ENCODE peak calls at places on chromosomes 3 and 15, in ten cellular contexts. U is psoas muscle; E is progenitor cell of endocrine pancreas; N is CD8-positive, alpha-beta T cell; T is ovary; I is adrenal gland; B is cardiac muscle cell; D is endodermal cell; G is breast epithelium; C is OCI-LY7. Q is an unnamed sample.

GRCh38 chr15:82850731-82851130 is 41.3 kb downstream of the WHAMM start:
- DNase-seq in U (no peak), E (no peak), N (peak; percentile 31), T (no peak), I (peak; percentile 14), B (no peak), D (no peak), G (peak; percentile 16), C (no peak), Q (no peak)

GRCh38 chr15:38991126-38991525 is 426.5 kb upstream of the RASGRP1 start:
- DNase-seq in U (no peak), E (no peak), N (no peak), T (no peak), I (no peak), B (peak; percentile 85), D (peak; percentile 54), G (no peak), C (no peak), Q (peak; percentile 56)

GRCh38 chr15:83380682-83381081 is 66.5 kb upstream of the SH3GL3 start:
- DNase-seq in U (no peak), E (peak; percentile 28), N (no peak), T (no peak), I (peak; percentile 26), B (peak; percentile 49), D (peak; percentile 83), G (peak; percentile 66), C (peak; percentile 51), Q (peak; percentile 44)

GRCh38 chr3:134794950-134795775 is at the start of gene EPHB1:
- DNase-seq in U (peak; percentile 78), E (peak; percentile 78), N (peak; percentile 55), T (peak; percentile 49), I (peak; percentile 77), B (peak; percentile 92), D (peak; percentile 99), G (peak; percentile 92), C (peak; percentile 71), Q (peak; percentile 82)

GRCh38 chr3:149421764-149422163 is 44.3 kb upstream of the TM4SF1 start:
- DNase-seq in U (no peak), E (no peak), N (no peak), T (no peak), I (no peak), B (no peak), D (no peak), G (no peak), C (no peak), Q (no peak)

GRCh38 chr15:28086175-28086703 is 12.9 kb downstream of the OCA2 start:
- DNase-seq in U (no peak), E (peak; percentile 46), N (peak; percentile 71), T (no peak), I (peak; percentile 73), B (peak; percentile 65), D (peak; percentile 87), G (no peak), C (peak; percentile 72), Q (peak; percentile 55)

GRCh38 chr3:127690823-127691452 is 18.2 kb downstream of the ABTB1 start:
- DNase-seq in U (peak; percentile 38), E (no peak), N (no peak), T (no peak), I (peak; percentile 76), B (peak; percentile 70), D (peak; percentile 92), G (no peak), C (no peak), Q (peak; percentile 64)

GRCh38 chr15:54772663-54773062 is 424.1 kb downstream of the RSL24D1 start:
- DNase-seq in U (no peak), E (no peak), N (no peak), T (no peak), I (no peak), B (no peak), D (no peak), G (no peak), C (no peak), Q (no peak)

GRCh38 chr3:64417816-64418215 is 192.6 kb upstream of the PRICKLE2 start:
- DNase-seq in U (no peak), E (no peak), N (no peak), T (no peak), I (no peak), B (peak; percentile 53), D (peak; percentile 72), G (no peak), C (no peak), Q (peak; percentile 60)

GRCh38 chr3:170205302-170205701 is 16.9 kb upstream of the PRKCI start:
- DNase-seq in U (no peak), E (no peak), N (no peak), T (no peak), I (no peak), B (no peak), D (no peak), G (no peak), C (no peak), Q (peak; percentile 66)

GRCh38 chr3:70040386-70040785 is 40.9 kb downstream of the SAMMSON start:
- DNase-seq in U (no peak), E (no peak), N (no peak), T (no peak), I (no peak), B (no peak), D (peak; percentile 42), G (no peak), C (no peak), Q (no peak)

GRCh38 chr15:98653686-98654085 is 5.3 kb downstream of the IGF1R start:
- DNase-seq in U (no peak), E (no peak), N (no peak), T (no peak), I (no peak), B (peak; percentile 62), D (no peak), G (no peak), C (peak; percentile 10), Q (no peak)

GRCh38 chr3:33318709-33319380 is 41.6 kb downstream of the FBXL2 start:
- DNase-seq in U (no peak), E (no peak), N (no peak), T (no peak), I (no peak), B (no peak), D (no peak), G (no peak), C (peak; percentile 3), Q (no peak)
- TF ChIP-seq CTCF in U (peak; percentile 24), E (no peak), N (no peak), T (no peak), I (no peak), B (peak; percentile 19), D (peak; percentile 75), G (no peak), C (peak; percentile 40), Q (peak; percentile 15)

DNA sequence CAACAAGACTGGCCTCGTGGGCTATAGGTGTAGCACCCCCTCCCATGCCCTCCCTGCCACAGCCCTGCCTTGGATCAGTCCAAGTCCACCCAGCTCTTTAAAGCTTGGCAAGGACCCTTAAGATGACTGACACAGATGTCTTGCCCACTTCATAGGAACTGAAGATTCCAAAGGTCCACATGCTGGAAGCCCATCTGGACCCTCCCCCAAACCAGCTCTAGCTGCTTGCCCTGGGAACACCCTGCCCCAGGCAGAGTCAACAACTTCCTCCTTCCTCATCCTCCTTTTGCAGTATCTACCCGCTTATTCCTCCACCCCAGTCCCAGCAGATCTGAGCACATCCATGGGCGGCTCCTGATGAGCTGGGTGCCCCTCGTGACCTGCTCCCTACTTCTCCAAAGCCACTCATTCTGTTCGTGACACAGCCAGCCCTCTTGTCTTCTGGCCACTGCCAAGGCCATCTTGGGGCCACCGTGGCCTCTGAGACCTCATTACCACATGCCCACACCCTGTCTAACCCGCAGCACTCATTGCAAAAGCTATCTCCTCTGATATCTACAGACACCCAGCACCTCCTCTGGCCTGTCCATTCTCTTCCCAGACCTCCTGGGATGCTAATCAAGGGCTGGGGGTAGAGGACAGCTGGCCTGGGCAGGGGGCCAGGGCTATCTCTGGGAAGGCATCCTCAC is 2.0 kb upstream of the PFKFB4 start:
- DNase-seq in U (peak; percentile 42), E (no peak), N (no peak), T (no peak), I (peak; percentile 63), B (no peak), D (no peak), G (no peak), C (no peak), Q (no peak)
- TF ChIP-seq CTCF in U (no peak), E (peak; percentile 7), N (no peak), T (no peak), I (no peak), B (no peak), D (peak; percentile 13), G (no peak), C (peak; percentile 65), Q (no peak)

GRCh38 chr3:68025189-68025588 is 370.8 kb upstream of the SUCLG2 start:
- DNase-seq in U (no peak), E (no peak), N (no peak), T (no peak), I (no peak), B (no peak), D (no peak), G (no peak), C (no peak), Q (no peak)
- TF ChIP-seq CTCF in U (no peak), E (no peak), N (no peak), T (no peak), I (no peak), B (no peak), D (no peak), G (no peak), C (no peak), Q (no peak)

GRCh38 chr3:31670136-31670535 is 137.4 kb downstream of the STT3B start:
- DNase-seq in U (no peak), E (no peak), N (no peak), T (no peak), I (no peak), B (no peak), D (no peak), G (no peak), C (no peak), Q (no peak)

GRCh38 chr3:31671456-31671855 is 138.7 kb downstream of the STT3B start:
- DNase-seq in U (no peak), E (no peak), N (no peak), T (no peak), I (no peak), B (no peak), D (no peak), G (no peak), C (no peak), Q (no peak)

GRCh38 chr3:31671976-31672375 is 139.3 kb downstream of the STT3B start:
- DNase-seq in U (no peak), E (no peak), N (no peak), T (no peak), I (no peak), B (peak; percentile 35), D (no peak), G (no peak), C (no peak), Q (peak; percentile 53)

GRCh38 chr3:31670722-31671121 is 138.0 kb downstream of the STT3B start:
- DNase-seq in U (no peak), E (no peak), N (no peak), T (no peak), I (no peak), B (no peak), D (no peak), G (no peak), C (no peak), Q (no peak)

DNA sequence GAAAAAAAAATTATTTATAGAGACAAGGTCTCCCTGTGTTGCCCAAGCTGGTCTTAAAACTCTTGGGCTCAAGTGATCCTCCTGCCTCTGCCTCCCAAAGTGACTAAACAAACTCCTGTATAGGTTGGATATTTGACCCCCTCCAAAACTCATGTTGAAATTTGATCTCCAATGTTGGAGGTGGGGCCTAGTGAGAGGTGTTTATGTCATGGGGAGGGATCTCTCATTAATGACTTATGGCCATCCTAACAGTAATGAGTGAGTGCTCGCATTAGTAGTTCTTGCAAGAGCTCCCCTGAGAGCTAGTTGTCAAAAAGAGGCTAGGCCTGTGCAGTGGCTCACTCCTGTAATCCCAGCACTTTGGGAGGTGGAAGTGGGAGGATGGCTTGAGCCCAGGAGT is 141.2 kb downstream of the STT3B start:
- DNase-seq in U (no peak), E (no peak), N (no peak), T (no peak), I (no peak), B (no peak), D (no peak), G (no peak), C (no peak), Q (no peak)
- TF ChIP-seq CTCF in U (no peak), E (no peak), N (no peak), T (no peak), I (no peak), B (no peak), D (no peak), G (no peak), C (no peak), Q (no peak)